ENCODE peak calls at places on chromosomes 16 and 17, in seven cellular contexts. T, Q, M, D, G, S and E are unnamed samples.

GRCh38 chr17:34306466-34306865 is 12.8 kb upstream of the CCL8 start:
- DNase-seq in G (peak; percentile 40), S (no peak), M (no peak), Q (peak; percentile 29), T (peak; percentile 3), D (no peak), E (peak; percentile 80)

GRCh38 chr17:17605083-17605746 is 13.7 kb upstream of the PEMT start:
- DNase-seq in D (no peak), Q (no peak), G (no peak), T (no peak), S (no peak), M (no peak), E (no peak)

GRCh38 chr16:30652718-30653117 is 2.0 kb downstream of the PRR14 start:
- DNase-seq in G (peak; percentile 41), S (no peak), Q (no peak), M (no peak), D (no peak), T (no peak), E (no peak)

GRCh38 chr17:38429476-38430100 is 1.3 kb downstream of the ARHGAP23 start:
- DNase-seq in M (no peak), T (no peak), Q (no peak), S (no peak), D (no peak), G (no peak), E (no peak)

GRCh38 chr16:4734730-4735575 is 616 bp downstream of the DNAAF8 start:
- DNase-seq in G (peak; percentile 98), T (peak; percentile 72), D (peak; percentile 86), S (peak; percentile 92), M (peak; percentile 95), Q (peak; percentile 83), E (peak; percentile 93)

GRCh38 chr17:47257651-47258339 is 4.2 kb downstream of the ITGB3 start:
- DNase-seq in T (peak; percentile 74), M (no peak), Q (no peak), S (no peak), G (no peak), D (no peak), E (no peak)

GRCh38 chr17:73582821-73583220 is 61.4 kb downstream of the SDK2 start:
- DNase-seq in G (no peak), M (no peak), Q (no peak), S (no peak), D (no peak), T (no peak), E (no peak)

GRCh38 chr16:88817785-88818609 is 6.3 kb upstream of the APRT start:
- DNase-seq in G (no peak), D (no peak), M (no peak), S (no peak), T (no peak), Q (no peak), E (no peak)

GRCh38 chr16:57430955-57431354 is 16.2 kb downstream of the CIAPIN1 start:
- DNase-seq in T (no peak), S (no peak), Q (no peak), M (no peak), G (no peak), D (no peak), E (no peak)

GRCh38 chr17:76152580-76152979 is 11.5 kb upstream of the FOXJ1 start:
- DNase-seq in D (no peak), G (peak; percentile 70), T (no peak), Q (no peak), M (no peak), S (no peak), E (peak; percentile 47)

GRCh38 chr16:11224894-11225676 is 30.9 kb downstream of the SOCS1 start:
- DNase-seq in S (peak; percentile 61), T (no peak), M (peak; percentile 67), Q (no peak), D (peak; percentile 68), G (no peak), E (no peak)